ENCODE peak calls at places on chromosomes 6 and 20, in seven cellular contexts. O is GM12892, D is EL, U is mucosa of gallbladder, K is DMS79, Z is left ventricle myocardium inferior, E is IMR-90. T is an unnamed sample.

GRCh38 chr20:9332783-9333482 is 181.5 kb upstream of the LAMP5 start:
- DNase-seq in E (no peak), O (no peak), D (no peak), U (no peak), Z (no peak), K (no peak), T (no peak)

GRCh38 chr20:16803965-16804792 is 56.0 kb downstream of the OTOR start:
- DNase-seq in D (peak), U (peak), E (peak), O (peak), Z (peak), K (no peak), T (peak)

GRCh38 chr6:19268117-19268516 is 569.1 kb upstream of the ID4 start:
- DNase-seq in K (peak), E (no peak), U (no peak), D (no peak), O (no peak), Z (no peak), T (no peak)

GRCh38 chr6:169112483-169113320 is 140.9 kb downstream of the THBS2 start:
- DNase-seq in D (no peak), K (no peak), Z (no peak), O (no peak), U (no peak), E (no peak), T (peak)

GRCh38 chr6:8507286-8507685 is 71.9 kb upstream of the SLC35B3 start:
- DNase-seq in Z (no peak), K (no peak), O (no peak), U (no peak), D (no peak), E (no peak), T (no peak)

GRCh38 chr6:33848498-33848897 is 44.7 kb upstream of the MLN start:
- DNase-seq in E (no peak), K (no peak), O (no peak), U (no peak), Z (no peak), D (no peak), T (no peak)

GRCh38 chr6:90471297-90471696 is 115.6 kb downstream of the MAP3K7 start:
- DNase-seq in K (no peak), D (no peak), Z (no peak), U (no peak), E (no peak), O (no peak), T (no peak)

GRCh38 chr20:12068146-12068545 is 150.5 kb downstream of the BTBD3 start:
- DNase-seq in O (no peak), U (no peak), Z (no peak), K (no peak), E (no peak), D (no peak), T (no peak)

GRCh38 chr20:20731000-20731944 is 18.8 kb upstream of the RALGAPA2 start:
- DNase-seq in O (no peak), U (no peak), Z (no peak), E (no peak), D (no peak), K (no peak), T (no peak)

GRCh38 chr20:8473459-8473858 is 341.4 kb downstream of the PLCB1 start:
- DNase-seq in O (no peak), E (peak), D (peak), Z (no peak), K (no peak), U (no peak), T (no peak)

GRCh38 chr20:36666181-36666740 is 20.3 kb upstream of the SLA2 start:
- DNase-seq in O (no peak), U (no peak), D (peak), E (peak), Z (no peak), K (no peak), T (no peak)

GRCh38 chr6:105745464-105746129 is 340.5 kb upstream of the PRDM1 start:
- DNase-seq in O (no peak), U (no peak), Z (no peak), E (no peak), D (no peak), K (no peak), T (no peak)

GRCh38 chr20:48339147-48339985 is 488.4 kb downstream of the PREX1 start:
- DNase-seq in D (peak), U (no peak), K (no peak), O (no peak), E (peak), Z (no peak), T (peak)

GRCh38 chr6:84618836-84619235 is 145.6 kb downstream of the TBX18 start:
- DNase-seq in K (no peak), U (no peak), E (peak), Z (no peak), D (peak), O (no peak), T (no peak)

T was measured in GM06990.